ENCODE peak calls at places on chromosomes 7 and 10, in nine cellular contexts. N is RWPE1, E is left lung, Y is T-cell, O is DMS153, K is endothelial cell of umbilical vein, L is pancreas, B is psoas muscle, I is heart right ventricle. P is an unnamed sample.

GRCh38 chr7:26857534-26858228 is 6.7 kb downstream of the SKAP2 start:
- DNase-seq in B (peak; percentile 55), K (peak; percentile 77), N (no peak), I (no peak), L (no peak), O (no peak), E (peak; percentile 37), Y (no peak), P (no peak)

GRCh38 chr7:70472580-70473239 is 659.2 kb upstream of the GALNT17 start:
- DNase-seq in I (no peak), L (no peak), K (no peak), Y (no peak), B (no peak), E (no peak), N (no peak), O (no peak), P (no peak)

GRCh38 chr7:106354822-106355221 is 70.0 kb upstream of the NAMPT start:
- DNase-seq in L (no peak), B (no peak), O (no peak), Y (no peak), K (no peak), I (no peak), N (no peak), E (no peak), P (no peak)

GRCh38 chr10:16586358-16587138 is 64.9 kb upstream of the C1QL3 start:
- DNase-seq in O (no peak), Y (no peak), E (no peak), I (no peak), K (no peak), B (no peak), L (no peak), N (no peak), P (no peak)

GRCh38 chr10:11318812-11319598 is 292.4 kb downstream of the USP6NL start:
- DNase-seq in B (no peak), K (no peak), N (no peak), Y (no peak), L (no peak), E (no peak), I (no peak), O (no peak), P (no peak)

GRCh38 chr7:71538210-71538609 is 406.3 kb downstream of the GALNT17 start:
- DNase-seq in B (no peak), O (no peak), E (no peak), L (no peak), Y (no peak), N (no peak), I (no peak), K (no peak), P (no peak)

GRCh38 chr7:7596156-7596555 is 29.5 kb downstream of the MIOS start:
- DNase-seq in K (no peak), O (no peak), E (no peak), L (no peak), I (no peak), N (no peak), Y (no peak), B (no peak), P (no peak)

GRCh38 chr10:72567421-72567820 is 58.5 kb downstream of the MICU1 start:
- DNase-seq in L (no peak), O (no peak), Y (no peak), K (no peak), E (no peak), I (peak; percentile 16), N (peak; percentile 78), B (peak; percentile 64), P (no peak)

GRCh38 chr10:132566892-132567291 is 29.3 kb downstream of the INPP5A start:
- DNase-seq in Y (no peak), K (no peak), N (no peak), O (no peak), I (no peak), L (no peak), B (no peak), E (no peak), P (no peak)

GRCh38 chr7:148941598-148942280 is 57.6 kb upstream of the EZH2 start:
- DNase-seq in N (peak; percentile 53), L (peak; percentile 67), I (peak; percentile 37), B (peak; percentile 70), Y (no peak), K (peak; percentile 72), O (peak; percentile 73), E (peak; percentile 60), P (peak; percentile 67)

GRCh38 chr7:47804767-47805545 is 143.3 kb downstream of the PKD1L1 start:
- DNase-seq in L (no peak), N (peak; percentile 18), Y (no peak), O (peak; percentile 17), E (no peak), B (no peak), K (peak; percentile 34), I (no peak), P (no peak)

GRCh38 chr7:117098457-117098856 is 145.2 kb downstream of the ST7 start:
- DNase-seq in N (no peak), K (peak; percentile 46), B (no peak), L (no peak), O (no peak), E (no peak), Y (no peak), I (no peak), P (no peak)

GRCh38 chr7:127759945-127760421 is 108.0 kb downstream of the SND1 start:
- DNase-seq in B (no peak), I (no peak), L (no peak), K (no peak), E (no peak), N (no peak), O (no peak), Y (no peak), P (no peak)

P was measured in stomach.